ENCODE peak calls at places on chromosomes 5 and 9, in eight cellular contexts. M is dorsolateral prefrontal cortex, A is psoas muscle, U is cardiac fibroblast, J is left cardiac atrium, H is fibroblast of mammary gland, Z is stomach, N is islet precursor cell. X is an unnamed sample.

GRCh38 chr5:40549611-40550010 is 130.1 kb upstream of the PTGER4 start:
- DNase-seq in U (no peak), N (no peak), H (peak), J (no peak), Z (no peak), A (no peak), M (no peak), X (no peak)

GRCh38 chr9:134669556-134669955 is 28.0 kb downstream of the COL5A1 start:
- DNase-seq in A (peak), N (no peak), Z (no peak), H (peak), U (peak), J (no peak), M (peak), X (no peak)

GRCh38 chr9:21317956-21318923 is 13.1 kb upstream of the IFNA5 start:
- DNase-seq in N (no peak), Z (peak), U (peak), M (no peak), H (peak), J (peak), A (no peak), X (peak)

GRCh38 chr5:176788931-176789872 is 21.2 kb upstream of the UNC5A start:
- DNase-seq in J (no peak), Z (no peak), A (no peak), H (no peak), U (no peak), N (no peak), M (peak), X (no peak)

GRCh38 chr5:159216454-159216853 is 7.1 kb upstream of the RNF145 start:
- DNase-seq in N (no peak), A (no peak), H (no peak), Z (no peak), U (no peak), J (no peak), M (no peak), X (no peak)

GRCh38 chr5:147290261-147290660 is 55.4 kb downstream of the STK32A start:
- DNase-seq in N (no peak), J (peak), H (no peak), M (no peak), U (no peak), Z (no peak), A (no peak), X (no peak)

GRCh38 chr9:100669968-100670367 is 92.1 kb downstream of the CAVIN4 start:
- DNase-seq in H (no peak), N (no peak), U (no peak), J (no peak), A (no peak), M (no peak), Z (no peak), X (no peak)

GRCh38 chr9:127426756-127427155 is 2.6 kb downstream of the ZNF79 start:
- DNase-seq in A (no peak), N (no peak), J (no peak), Z (no peak), U (no peak), M (no peak), H (no peak), X (no peak)

GRCh38 chr5:168449166-168449565 is 37.1 kb upstream of the RARS1 start:
- DNase-seq in A (no peak), N (peak), M (no peak), J (no peak), U (no peak), H (no peak), Z (no peak), X (no peak)

GRCh38 chr5:157607371-157608161 is 32.0 kb upstream of the ADAM19 start:
- DNase-seq in N (peak), A (no peak), M (no peak), J (no peak), Z (no peak), H (peak), U (peak), X (no peak)

GRCh38 chr5:108345541-108346171 is 36.2 kb downstream of the FBXL17 start:
- DNase-seq in U (peak), M (no peak), N (no peak), A (no peak), H (peak), Z (no peak), J (no peak), X (peak)

GRCh38 chr5:140965905-140966292 is 377 bp upstream of the PCDHAC2 start:
- DNase-seq in M (no peak), H (no peak), U (no peak), Z (no peak), A (no peak), N (no peak), J (no peak), X (no peak)

GRCh38 chr5:138180183-138180782 is 1.4 kb downstream of the KIF20A start:
- DNase-seq in A (no peak), M (no peak), J (no peak), N (no peak), Z (no peak), U (peak), H (peak), X (peak)

GRCh38 chr5:164735334-164735733 is 1229.9 kb downstream of the MAT2B start:
- DNase-seq in H (no peak), J (no peak), U (no peak), Z (no peak), M (no peak), N (no peak), A (no peak), X (no peak)

GRCh38 chr5:9596833-9597232 is 33.3 kb downstream of the TAS2R1 start:
- DNase-seq in H (no peak), U (no peak), N (no peak), M (no peak), J (no peak), Z (no peak), A (no peak), X (no peak)

GRCh38 chr5:98775246-98775961 is 1.9 kb downstream of the RGMB start:
- DNase-seq in J (no peak), U (no peak), A (no peak), M (no peak), Z (no peak), N (no peak), H (no peak), X (no peak)

GRCh38 chr9:99693888-99694287 is 127.8 kb upstream of the NR4A3 start:
- DNase-seq in H (peak), M (no peak), J (no peak), U (peak), Z (no peak), A (no peak), N (no peak), X (peak)

GRCh38 chr5:82745016-82745415 is 332.2 kb downstream of the TMEM167A start:
- DNase-seq in Z (no peak), J (no peak), N (no peak), A (no peak), M (no peak), U (no peak), H (no peak), X (no peak)

GRCh38 chr5:134122530-134122929 is 8.0 kb downstream of the TCF7 start:
- DNase-seq in M (no peak), J (no peak), N (no peak), Z (peak), U (no peak), H (no peak), A (no peak), X (no peak)

GRCh38 chr9:90772381-90772780 is 29.2 kb upstream of the SYK start:
- DNase-seq in Z (no peak), J (no peak), U (no peak), A (no peak), H (no peak), N (no peak), M (no peak), X (no peak)

GRCh38 chr9:15725953-15726352 is 173.1 kb downstream of the CCDC171 start:
- DNase-seq in Z (no peak), M (no peak), J (no peak), N (no peak), H (peak), A (no peak), U (no peak), X (peak)